ENCODE peak calls at places on chromosomes 5 and 9, in five cellular contexts. One of them, this sample, is unnamed.

GRCh38 chr5:1330847-1331831 is 13.8 kb downstream of the CLPTM1L start:
- DNase-seq in NCI-H2029: no peak
- DNase-seq in AG08396: no peak
- DNase-seq in activated naive CD8-positive, alpha-beta T cell treated with anti-CD3 and anti-CD28 coated beads, Interleukin-2, amount 50 U/mL, for 24 hours: no peak
- DNase-seq in HEK293T: no peak
- DNase-seq in this sample: no peak

GRCh38 chr5:20128346-20128745 is 140.3 kb upstream of the CDH18 start:
- DNase-seq in NCI-H2029: no peak
- DNase-seq in AG08396: no peak
- DNase-seq in activated naive CD8-positive, alpha-beta T cell treated with anti-CD3 and anti-CD28 coated beads, Interleukin-2, amount 50 U/mL, for 24 hours: no peak
- DNase-seq in HEK293T: no peak
- DNase-seq in this sample: no peak

GRCh38 chr5:136811551-136811950 is 446.2 kb upstream of the TRPC7 start:
- DNase-seq in NCI-H2029: no peak
- DNase-seq in AG08396: peak
- DNase-seq in activated naive CD8-positive, alpha-beta T cell treated with anti-CD3 and anti-CD28 coated beads, Interleukin-2, amount 50 U/mL, for 24 hours: no peak
- DNase-seq in HEK293T: no peak
- DNase-seq in this sample: no peak

GRCh38 chr5:121378559-121379359 is 472.9 kb upstream of the FTMT start:
- DNase-seq in NCI-H2029: no peak
- DNase-seq in AG08396: no peak
- DNase-seq in activated naive CD8-positive, alpha-beta T cell treated with anti-CD3 and anti-CD28 coated beads, Interleukin-2, amount 50 U/mL, for 24 hours: no peak
- DNase-seq in HEK293T: peak
- DNase-seq in this sample: no peak

GRCh38 chr5:31196309-31196708 is 2.8 kb downstream of the CDH6 start:
- DNase-seq in NCI-H2029: no peak
- DNase-seq in AG08396: peak
- DNase-seq in activated naive CD8-positive, alpha-beta T cell treated with anti-CD3 and anti-CD28 coated beads, Interleukin-2, amount 50 U/mL, for 24 hours: no peak
- DNase-seq in HEK293T: peak
- DNase-seq in this sample: no peak

GRCh38 chr9:130018260-130018659 is 24.7 kb downstream of the FNBP1 start:
- DNase-seq in NCI-H2029: no peak
- DNase-seq in AG08396: no peak
- DNase-seq in activated naive CD8-positive, alpha-beta T cell treated with anti-CD3 and anti-CD28 coated beads, Interleukin-2, amount 50 U/mL, for 24 hours: no peak
- DNase-seq in HEK293T: no peak
- DNase-seq in this sample: no peak

GRCh38 chr9:123127512-123128075 is 94.1 kb downstream of the GPR21 start:
- DNase-seq in NCI-H2029: no peak
- DNase-seq in AG08396: no peak
- DNase-seq in activated naive CD8-positive, alpha-beta T cell treated with anti-CD3 and anti-CD28 coated beads, Interleukin-2, amount 50 U/mL, for 24 hours: no peak
- DNase-seq in HEK293T: no peak
- DNase-seq in this sample: no peak

GRCh38 chr9:126842977-126843799 is 17.3 kb upstream of the ZBTB34 start:
- DNase-seq in NCI-H2029: no peak
- DNase-seq in AG08396: no peak
- DNase-seq in activated naive CD8-positive, alpha-beta T cell treated with anti-CD3 and anti-CD28 coated beads, Interleukin-2, amount 50 U/mL, for 24 hours: no peak
- DNase-seq in HEK293T: no peak
- DNase-seq in this sample: no peak

GRCh38 chr9:135306699-135307098 is 172.9 kb upstream of the PPP1R26 start:
- DNase-seq in NCI-H2029: no peak
- DNase-seq in AG08396: no peak
- DNase-seq in activated naive CD8-positive, alpha-beta T cell treated with anti-CD3 and anti-CD28 coated beads, Interleukin-2, amount 50 U/mL, for 24 hours: no peak
- DNase-seq in HEK293T: no peak
- DNase-seq in this sample: no peak

GRCh38 chr5:151598984-151599383 is 7.9 kb upstream of the FAT2 start:
- DNase-seq in NCI-H2029: no peak
- DNase-seq in AG08396: no peak
- DNase-seq in activated naive CD8-positive, alpha-beta T cell treated with anti-CD3 and anti-CD28 coated beads, Interleukin-2, amount 50 U/mL, for 24 hours: no peak
- DNase-seq in HEK293T: no peak
- DNase-seq in this sample: no peak

GRCh38 chr9:134949681-134950403 is 32.1 kb upstream of the FCN1 start:
- DNase-seq in NCI-H2029: no peak
- DNase-seq in AG08396: no peak
- DNase-seq in activated naive CD8-positive, alpha-beta T cell treated with anti-CD3 and anti-CD28 coated beads, Interleukin-2, amount 50 U/mL, for 24 hours: no peak
- DNase-seq in HEK293T: no peak
- DNase-seq in this sample: no peak

GRCh38 chr5:82211855-82212572 is 66.1 kb downstream of the RPS23 start:
- DNase-seq in NCI-H2029: no peak
- DNase-seq in AG08396: no peak
- DNase-seq in activated naive CD8-positive, alpha-beta T cell treated with anti-CD3 and anti-CD28 coated beads, Interleukin-2, amount 50 U/mL, for 24 hours: no peak
- DNase-seq in HEK293T: no peak
- DNase-seq in this sample: no peak

GRCh38 chr5:77993799-77994318 is 217.7 kb upstream of the TBCA start:
- DNase-seq in NCI-H2029: no peak
- DNase-seq in AG08396: no peak
- DNase-seq in activated naive CD8-positive, alpha-beta T cell treated with anti-CD3 and anti-CD28 coated beads, Interleukin-2, amount 50 U/mL, for 24 hours: no peak
- DNase-seq in HEK293T: no peak
- DNase-seq in this sample: no peak

GRCh38 chr5:128649183-128649582 is 111.1 kb upstream of the FBN2 start:
- DNase-seq in NCI-H2029: no peak
- DNase-seq in AG08396: no peak
- DNase-seq in activated naive CD8-positive, alpha-beta T cell treated with anti-CD3 and anti-CD28 coated beads, Interleukin-2, amount 50 U/mL, for 24 hours: no peak
- DNase-seq in HEK293T: no peak
- DNase-seq in this sample: no peak

GRCh38 chr5:849651-850301 is 1.0 kb downstream of the ZDHHC11 start:
- DNase-seq in NCI-H2029: no peak
- DNase-seq in AG08396: peak
- DNase-seq in activated naive CD8-positive, alpha-beta T cell treated with anti-CD3 and anti-CD28 coated beads, Interleukin-2, amount 50 U/mL, for 24 hours: no peak
- DNase-seq in HEK293T: no peak
- DNase-seq in this sample: no peak

GRCh38 chr5:98424681-98425454 is 348.6 kb upstream of the RGMB start:
- DNase-seq in NCI-H2029: no peak
- DNase-seq in AG08396: no peak
- DNase-seq in activated naive CD8-positive, alpha-beta T cell treated with anti-CD3 and anti-CD28 coated beads, Interleukin-2, amount 50 U/mL, for 24 hours: no peak
- DNase-seq in HEK293T: no peak
- DNase-seq in this sample: no peak

GRCh38 chr5:52896524-52897237 is 92.5 kb upstream of the ITGA2 start:
- DNase-seq in NCI-H2029: no peak
- DNase-seq in AG08396: no peak
- DNase-seq in activated naive CD8-positive, alpha-beta T cell treated with anti-CD3 and anti-CD28 coated beads, Interleukin-2, amount 50 U/mL, for 24 hours: no peak
- DNase-seq in HEK293T: no peak
- DNase-seq in this sample: no peak

GRCh38 chr9:110514861-110515260 is 64.7 kb downstream of the SVEP1 start:
- DNase-seq in NCI-H2029: no peak
- DNase-seq in AG08396: no peak
- DNase-seq in activated naive CD8-positive, alpha-beta T cell treated with anti-CD3 and anti-CD28 coated beads, Interleukin-2, amount 50 U/mL, for 24 hours: no peak
- DNase-seq in HEK293T: no peak
- DNase-seq in this sample: no peak